ENCODE peak calls at places on chromosomes 13 and 19, in nine cellular contexts. H is uterus, O is A549, J is IMR-90, V is H1, L is Peyer's patch, F is H54, R is heart left ventricle, G is ovary. S is an unnamed sample.

GRCh38 chr13:101267656-101268055 is 148.7 kb downstream of the NALCN start:
- DNase-seq in H (no peak), O (no peak), J (no peak), V (no peak), L (no peak), F (peak), R (no peak), G (no peak), S (no peak)

GRCh38 chr13:100394005-100394695 is 194.4 kb downstream of the GGACT start:
- DNase-seq in H (no peak), O (no peak), J (peak), V (no peak), L (no peak), F (peak), R (no peak), G (no peak), S (no peak)

GRCh38 chr19:49243129-49243528 is 81.9 kb downstream of the SLC6A16 start:
- DNase-seq in H (no peak), O (no peak), J (no peak), V (no peak), L (no peak), F (no peak), R (no peak), G (no peak), S (no peak)

GRCh38 chr19:41918653-41919244 is 9.5 kb downstream of the ERFL start:
- DNase-seq in H (no peak), O (no peak), J (no peak), V (no peak), L (no peak), F (no peak), R (no peak), G (no peak), S (no peak)

GRCh38 chr13:99431927-99432636 is 69.2 kb upstream of the TM9SF2 start:
- DNase-seq in H (no peak), O (no peak), J (no peak), V (no peak), L (no peak), F (no peak), R (no peak), G (no peak), S (peak)

GRCh38 chr19:4976412-4977298 is 7.7 kb downstream of the KDM4B start:
- DNase-seq in H (peak), O (peak), J (peak), V (no peak), L (no peak), F (no peak), R (peak), G (peak), S (no peak)

GRCh38 chr13:79534596-79534995 is 53.6 kb downstream of the NDFIP2 start:
- DNase-seq in H (no peak), O (no peak), J (peak), V (no peak), L (no peak), F (no peak), R (no peak), G (no peak), S (no peak)

GRCh38 chr19:5882421-5882968 is 12.2 kb upstream of the FUT5 start:
- DNase-seq in H (no peak), O (no peak), J (no peak), V (no peak), L (no peak), F (no peak), R (no peak), G (no peak), S (no peak)

GRCh38 chr19:51327066-51327985 is 14.6 kb downstream of the VSIG10L start:
- DNase-seq in H (no peak), O (peak), J (peak), V (peak), L (peak), F (no peak), R (peak), G (no peak), S (peak)

GRCh38 chr19:15964231-15964630 is 15.4 kb downstream of the OR10H4 start:
- DNase-seq in H (no peak), O (no peak), J (no peak), V (no peak), L (no peak), F (no peak), R (no peak), G (no peak), S (no peak)

GRCh38 chr13:34926513-34926912 is 15.6 kb upstream of the NBEA start:
- DNase-seq in H (no peak), O (no peak), J (peak), V (no peak), L (no peak), F (no peak), R (no peak), G (no peak), S (no peak)

GRCh38 chr19:46924874-46925547 is 64.2 kb downstream of the ARHGAP35 start:
- DNase-seq in H (no peak), O (peak), J (no peak), V (no peak), L (no peak), F (no peak), R (peak), G (no peak), S (peak)

GRCh38 chr19:57566396-57567256 is 7.0 kb upstream of the ZNF550 start:
- DNase-seq in H (no peak), O (no peak), J (peak), V (no peak), L (no peak), F (no peak), R (no peak), G (no peak), S (no peak)

GRCh38 chr19:42471554-42472249 is 29.0 kb upstream of the CXCL17 start:
- DNase-seq in H (no peak), O (no peak), J (peak), V (no peak), L (no peak), F (peak), R (no peak), G (no peak), S (no peak)

GRCh38 chr19:38213469-38213868 is 10.6 kb downstream of the DPF1 start:
- DNase-seq in H (no peak), O (no peak), J (no peak), V (no peak), L (no peak), F (no peak), R (no peak), G (no peak), S (no peak)

GRCh38 chr13:44313674-44314073 is 60.0 kb upstream of the SERP2 start:
- DNase-seq in H (no peak), O (peak), J (peak), V (no peak), L (no peak), F (no peak), R (no peak), G (no peak), S (no peak)

GRCh38 chr13:110592670-110593069 is 22.7 kb upstream of the NAXD start:
- DNase-seq in H (no peak), O (no peak), J (peak), V (no peak), L (no peak), F (peak), R (no peak), G (no peak), S (no peak)

GRCh38 chr19:38842439-38843174 is 7.2 kb downstream of the HNRNPL start:
- DNase-seq in H (no peak), O (peak), J (no peak), V (no peak), L (no peak), F (no peak), R (no peak), G (no peak), S (no peak)

GRCh38 chr13:31310781-31311180 is 111.0 kb downstream of the B3GLCT start:
- DNase-seq in H (no peak), O (no peak), J (peak), V (no peak), L (no peak), F (no peak), R (peak), G (no peak), S (no peak)

GRCh38 chr13:36685912-36686311 is 12.1 kb downstream of the SERTM1 start:
- DNase-seq in H (no peak), O (no peak), J (peak), V (no peak), L (no peak), F (no peak), R (no peak), G (no peak), S (no peak)

GRCh38 chr13:44158055-44158655 is 215.5 kb upstream of the SERP2 start:
- DNase-seq in H (no peak), O (no peak), J (no peak), V (no peak), L (no peak), F (no peak), R (no peak), G (no peak), S (no peak)

GRCh38 chr19:55189424-55189823 is 9.3 kb upstream of the SYT5 start:
- DNase-seq in H (peak), O (peak), J (peak), V (peak), L (no peak), F (peak), R (peak), G (no peak), S (no peak)

GRCh38 chr13:94967183-94968039 is 255.1 kb upstream of the SOX21 start:
- DNase-seq in H (no peak), O (peak), J (no peak), V (no peak), L (peak), F (peak), R (no peak), G (peak), S (peak)

GRCh38 chr19:33535176-33535575 is 13.6 kb upstream of the PEPD start:
- DNase-seq in H (no peak), O (no peak), J (peak), V (no peak), L (no peak), F (peak), R (no peak), G (no peak), S (no peak)

GRCh38 chr19:4415352-4415751 is 12.9 kb downstream of the CHAF1A start:
- DNase-seq in H (peak), O (no peak), J (no peak), V (no peak), L (no peak), F (no peak), R (no peak), G (no peak), S (no peak)

GRCh38 chr13:59677430-59677829 is 486.3 kb downstream of the DIAPH3 start:
- DNase-seq in H (no peak), O (no peak), J (no peak), V (no peak), L (no peak), F (no peak), R (no peak), G (no peak), S (no peak)

GRCh38 chr19:6710273-6711077 is 10.0 kb downstream of the C3 start:
- DNase-seq in H (no peak), O (no peak), J (no peak), V (no peak), L (no peak), F (no peak), R (no peak), G (peak), S (no peak)

GRCh38 chr19:39083983-39084731 is at the start of gene ACP7:
- DNase-seq in H (no peak), O (no peak), J (no peak), V (no peak), L (no peak), F (no peak), R (no peak), G (no peak), S (no peak)

GRCh38 chr19:35790981-35791813 is 15.8 kb downstream of the ARHGAP33 start:
- DNase-seq in H (no peak), O (no peak), J (no peak), V (no peak), L (no peak), F (no peak), R (no peak), G (no peak), S (no peak)

GRCh38 chr19:7636317-7636690 is 606 bp upstream of the STXBP2 start:
- DNase-seq in H (no peak), O (no peak), J (no peak), V (no peak), L (no peak), F (no peak), R (no peak), G (no peak), S (no peak)

GRCh38 chr13:37701972-37702371 is 103.4 kb upstream of the POSTN start:
- DNase-seq in H (peak), O (peak), J (peak), V (no peak), L (no peak), F (peak), R (no peak), G (no peak), S (no peak)

GRCh38 chr19:56321981-56322558 is 7.4 kb upstream of the ZSCAN5A start:
- DNase-seq in H (no peak), O (no peak), J (no peak), V (no peak), L (no peak), F (no peak), R (no peak), G (no peak), S (no peak)

GRCh38 chr19:55156202-55157063 is 1.1 kb downstream of the TNNI3 start:
- DNase-seq in H (no peak), O (peak), J (peak), V (no peak), L (peak), F (no peak), R (peak), G (no peak), S (peak)

GRCh38 chr13:40343550-40344269 is 322.7 kb downstream of the FOXO1 start:
- DNase-seq in H (no peak), O (no peak), J (no peak), V (no peak), L (no peak), F (no peak), R (no peak), G (no peak), S (no peak)

GRCh38 chr13:30744686-30745085 is 9.3 kb downstream of the ALOX5AP start:
- DNase-seq in H (no peak), O (no peak), J (no peak), V (no peak), L (no peak), F (no peak), R (no peak), G (no peak), S (no peak)

GRCh38 chr13:28425796-28426195 is 69.1 kb downstream of the FLT1 start:
- DNase-seq in H (no peak), O (no peak), J (peak), V (no peak), L (no peak), F (no peak), R (no peak), G (no peak), S (no peak)
- TF ChIP-seq POLR2A in H (no peak), O (no peak), J (no peak), V (no peak), L (no peak), F (no peak), R (no peak), G (no peak), S (no peak)

GRCh38 chr19:12668937-12669271 is 2.3 kb downstream of the WDR83 start:
- DNase-seq in H (peak), O (no peak), J (peak), V (no peak), L (no peak), F (no peak), R (peak), G (no peak), S (no peak)

GRCh38 chr19:12669272-12670158 is 2.9 kb downstream of the WDR83 start:
- DNase-seq in H (peak), O (peak), J (peak), V (no peak), L (peak), F (peak), R (peak), G (peak), S (no peak)

GRCh38 chr19:12672744-12673143 is 6.1 kb downstream of the WDR83 start:
- DNase-seq in H (no peak), O (no peak), J (no peak), V (no peak), L (peak), F (no peak), R (no peak), G (peak), S (no peak)

GRCh38 chr19:12668346-12668745 is 1.7 kb downstream of the WDR83 start:
- DNase-seq in H (no peak), O (no peak), J (no peak), V (no peak), L (no peak), F (no peak), R (no peak), G (no peak), S (no peak)

DNA sequence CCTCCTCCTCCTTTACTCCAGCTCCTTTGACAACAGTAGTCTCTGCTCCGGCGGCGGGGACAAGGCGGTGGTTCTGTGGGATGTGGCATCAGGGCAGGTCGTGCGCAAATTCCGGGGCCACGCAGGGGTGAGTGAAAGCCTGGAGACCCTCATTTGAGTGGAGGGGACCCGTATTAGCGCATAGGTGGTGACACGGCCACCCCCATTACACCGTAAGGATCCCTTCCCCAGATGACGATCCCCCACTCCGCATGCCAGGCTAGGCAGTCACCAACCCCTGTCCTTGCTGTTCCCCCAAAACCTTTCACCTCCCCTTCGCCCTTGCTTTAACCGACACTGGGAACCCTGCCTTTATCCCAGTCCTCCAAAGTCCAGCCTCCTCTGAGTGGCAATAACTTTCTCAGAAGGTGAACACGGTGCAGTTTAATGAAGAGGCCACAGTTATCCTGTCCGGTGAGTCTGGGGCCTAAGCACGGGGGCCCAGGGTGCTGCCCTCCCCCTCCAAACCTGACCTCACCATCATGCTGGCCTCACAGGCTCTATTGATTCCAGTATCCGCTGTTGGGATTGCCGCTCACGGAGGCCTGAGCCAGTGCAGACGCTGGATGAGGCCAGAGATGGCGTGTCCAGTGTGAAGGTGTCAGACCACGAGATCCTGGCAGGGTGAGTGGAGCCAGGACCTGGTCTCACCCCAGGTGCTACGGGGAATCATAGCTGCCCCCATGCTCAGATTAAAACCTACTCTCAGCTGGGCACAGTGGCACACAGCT is 3.7 kb downstream of the WDR83 start:
- DNase-seq in H (no peak), O (no peak), J (no peak), V (no peak), L (no peak), F (no peak), R (no peak), G (peak), S (no peak)
- TF ChIP-seq POLR2A in H (no peak), O (no peak), J (no peak), V (peak), L (no peak), F (peak), R (no peak), G (no peak), S (no peak)

GRCh38 chr13:112587359-112587766 is 590 bp downstream of the TUBGCP3 start:
- DNase-seq in H (peak), O (peak), J (peak), V (no peak), L (peak), F (peak), R (peak), G (peak), S (peak)
- TF ChIP-seq POLR2A in H (peak), O (peak), J (no peak), V (no peak), L (no peak), F (peak), R (no peak), G (peak), S (no peak)

DNA sequence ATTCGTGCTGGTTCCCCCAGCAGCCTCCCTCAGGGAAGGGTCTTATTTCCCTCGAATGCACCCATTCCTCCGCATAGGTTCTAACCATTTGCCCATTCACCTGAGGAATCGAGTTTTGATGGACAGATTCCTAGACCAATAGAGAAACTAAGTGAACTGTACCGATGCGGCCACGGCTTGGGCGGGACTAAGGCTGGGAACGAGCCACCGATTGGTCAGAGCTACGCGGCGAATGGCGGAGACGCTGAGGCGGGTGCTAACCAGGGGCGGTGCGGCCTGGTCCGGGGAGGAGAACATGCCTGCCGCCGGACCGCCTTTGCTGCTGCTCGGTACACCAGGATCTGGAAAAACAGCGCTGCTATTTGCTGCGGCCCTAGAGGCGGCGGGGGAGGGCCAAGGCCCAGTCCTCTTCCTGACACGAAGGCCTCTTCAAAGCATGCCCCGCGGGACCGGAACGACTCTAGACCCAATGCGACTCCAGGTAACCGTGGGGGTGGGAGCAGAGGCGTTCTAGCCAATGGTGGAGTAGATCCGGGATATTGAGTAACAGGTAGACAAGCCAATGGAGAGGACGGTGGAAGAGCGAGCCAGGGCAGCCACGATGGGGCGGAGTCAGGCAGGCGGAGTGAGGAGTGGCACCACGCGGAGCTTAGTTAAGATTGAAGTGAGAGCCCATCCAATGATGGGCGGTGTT is at the start of gene SWSAP1:
- DNase-seq in H (peak), O (peak), J (peak), V (peak), L (peak), F (peak), R (peak), G (peak), S (peak)
- TF ChIP-seq POLR2A in H (peak), O (peak), J (peak), V (no peak), L (no peak), F (peak), R (no peak), G (peak), S (peak)

GRCh38 chr19:2087621-2088100 is 8.5 kb downstream of the MOB3A start:
- DNase-seq in H (no peak), O (no peak), J (no peak), V (no peak), L (no peak), F (no peak), R (no peak), G (no peak), S (no peak)
- TF ChIP-seq POLR2A in H (no peak), O (no peak), J (no peak), V (no peak), L (no peak), F (no peak), R (no peak), G (no peak), S (peak)

DNA sequence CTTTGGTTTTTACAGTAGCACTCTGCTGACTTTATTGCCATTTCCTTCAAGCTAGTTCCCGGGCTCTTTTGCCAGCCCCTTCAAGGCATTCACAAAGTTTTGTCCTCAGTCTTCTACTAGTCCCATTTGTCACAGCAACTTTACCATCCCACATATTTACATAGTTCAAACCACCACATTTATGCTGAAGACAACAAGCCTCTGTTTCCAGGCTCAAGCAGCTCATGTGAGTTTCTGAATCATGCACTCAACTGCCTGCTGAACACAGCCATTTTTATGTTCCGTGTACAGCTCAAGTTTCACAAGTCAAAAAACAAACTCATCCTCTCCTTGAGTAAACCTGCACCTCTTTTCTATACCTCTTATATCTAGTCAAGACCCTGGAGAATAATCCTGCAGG is 977.0 kb upstream of the SLC10A2 start:
- DNase-seq in H (no peak), O (no peak), J (peak), V (no peak), L (no peak), F (no peak), R (no peak), G (no peak), S (no peak)
- TF ChIP-seq POLR2A in H (no peak), O (no peak), J (no peak), V (no peak), L (no peak), F (no peak), R (no peak), G (no peak), S (no peak)